ENCODE peak calls at places on chromosomes 13 and 19, in ten cellular contexts. One of them, this sample, is unnamed.

GRCh38 chr13:44403720-44404063 is 30.1 kb downstream of the SERP2 start:
- DNase-seq in Panc1: no peak
- DNase-seq in GM12878: no peak
- DNase-seq in HCT116: no peak
- DNase-seq in H1: no peak
- DNase-seq in SK-N-SH: no peak
- DNase-seq in GM23338: peak; percentile 35
- DNase-seq in spleen: no peak
- DNase-seq in breast epithelium: no peak
- DNase-seq in transverse colon: no peak
- DNase-seq in this sample: no peak

GRCh38 chr13:44268965-44269364 is 104.7 kb upstream of the SERP2 start:
- DNase-seq in H1: no peak
- DNase-seq in GM23338: no peak
- DNase-seq in transverse colon: no peak
- DNase-seq in breast epithelium: no peak
- DNase-seq in spleen: no peak
- DNase-seq in SK-N-SH: no peak
- DNase-seq in Panc1: no peak
- DNase-seq in GM12878: no peak
- DNase-seq in HCT116: no peak
- DNase-seq in this sample: no peak

GRCh38 chr19:43290568-43291359 is 21.4 kb upstream of the PSG9 start:
- DNase-seq in spleen: no peak
- DNase-seq in Panc1: no peak
- DNase-seq in transverse colon: no peak
- DNase-seq in SK-N-SH: no peak
- DNase-seq in breast epithelium: no peak
- DNase-seq in GM23338: peak; percentile 32
- DNase-seq in HCT116: no peak
- DNase-seq in H1: no peak
- DNase-seq in GM12878: no peak
- DNase-seq in this sample: no peak

GRCh38 chr13:93227906-93228801 is 1.5 kb downstream of the GPC6 start:
- DNase-seq in HCT116: no peak
- DNase-seq in transverse colon: peak; percentile 32
- DNase-seq in GM23338: peak; percentile 91
- DNase-seq in GM12878: no peak
- DNase-seq in SK-N-SH: peak; percentile 89
- DNase-seq in Panc1: no peak
- DNase-seq in H1: no peak
- DNase-seq in spleen: no peak
- DNase-seq in breast epithelium: no peak
- DNase-seq in this sample: no peak

GRCh38 chr13:38804536-38804935 is 117.7 kb downstream of the FREM2 start:
- DNase-seq in Panc1: no peak
- DNase-seq in SK-N-SH: no peak
- DNase-seq in H1: no peak
- DNase-seq in HCT116: no peak
- DNase-seq in GM12878: no peak
- DNase-seq in transverse colon: no peak
- DNase-seq in GM23338: peak; percentile 16
- DNase-seq in breast epithelium: no peak
- DNase-seq in spleen: no peak
- DNase-seq in this sample: no peak

GRCh38 chr13:49760555-49760954 is 31.9 kb downstream of the KPNA3 start:
- DNase-seq in spleen: no peak
- DNase-seq in transverse colon: no peak
- DNase-seq in breast epithelium: no peak
- DNase-seq in GM12878: peak; percentile 8
- DNase-seq in HCT116: no peak
- DNase-seq in SK-N-SH: no peak
- DNase-seq in H1: no peak
- DNase-seq in GM23338: no peak
- DNase-seq in Panc1: no peak
- DNase-seq in this sample: no peak

GRCh38 chr19:45179063-45179847 is 671 bp downstream of the BLOC1S3 start:
- DNase-seq in SK-N-SH: peak; percentile 66
- DNase-seq in Panc1: no peak
- DNase-seq in GM12878: no peak
- DNase-seq in H1: no peak
- DNase-seq in transverse colon: peak; percentile 42
- DNase-seq in HCT116: no peak
- DNase-seq in spleen: peak; percentile 91
- DNase-seq in breast epithelium: no peak
- DNase-seq in GM23338: no peak
- DNase-seq in this sample: no peak

GRCh38 chr19:42316223-42317211 is 3.4 kb downstream of the TMEM145 start:
- DNase-seq in transverse colon: peak; percentile 42
- DNase-seq in spleen: peak; percentile 86
- DNase-seq in GM23338: no peak
- DNase-seq in breast epithelium: no peak
- DNase-seq in SK-N-SH: peak; percentile 36
- DNase-seq in H1: no peak
- DNase-seq in HCT116: no peak
- DNase-seq in Panc1: no peak
- DNase-seq in GM12878: peak; percentile 25
- DNase-seq in this sample: no peak

GRCh38 chr19:16066611-16067104 is 9.6 kb upstream of the TPM4 start:
- DNase-seq in H1: no peak
- DNase-seq in GM12878: no peak
- DNase-seq in Panc1: no peak
- DNase-seq in breast epithelium: no peak
- DNase-seq in transverse colon: peak; percentile 81
- DNase-seq in SK-N-SH: peak; percentile 62
- DNase-seq in GM23338: no peak
- DNase-seq in HCT116: peak; percentile 80
- DNase-seq in spleen: peak; percentile 82
- DNase-seq in this sample: no peak

GRCh38 chr13:49292742-49293498 is 45.2 kb downstream of the CDADC1 start:
- DNase-seq in breast epithelium: no peak
- DNase-seq in transverse colon: no peak
- DNase-seq in H1: no peak
- DNase-seq in GM12878: no peak
- DNase-seq in Panc1: no peak
- DNase-seq in HCT116: no peak
- DNase-seq in spleen: no peak
- DNase-seq in GM23338: no peak
- DNase-seq in SK-N-SH: peak; percentile 49
- DNase-seq in this sample: no peak

GRCh38 chr19:54164369-54165068 is 5.0 kb upstream of the LENG1 start:
- DNase-seq in SK-N-SH: no peak
- DNase-seq in H1: peak; percentile 76
- DNase-seq in GM12878: no peak
- DNase-seq in breast epithelium: no peak
- DNase-seq in Panc1: no peak
- DNase-seq in GM23338: peak; percentile 97
- DNase-seq in transverse colon: peak; percentile 95
- DNase-seq in spleen: no peak
- DNase-seq in HCT116: peak; percentile 39
- DNase-seq in this sample: no peak

GRCh38 chr13:75364131-75364713 is 117.7 kb downstream of the TBC1D4 start:
- DNase-seq in Panc1: no peak
- DNase-seq in transverse colon: no peak
- DNase-seq in breast epithelium: no peak
- DNase-seq in SK-N-SH: no peak
- DNase-seq in HCT116: no peak
- DNase-seq in H1: no peak
- DNase-seq in spleen: no peak
- DNase-seq in GM12878: no peak
- DNase-seq in GM23338: no peak
- DNase-seq in this sample: no peak

GRCh38 chr19:13530720-13531119 is 24.4 kb upstream of the CACNA1A start:
- DNase-seq in GM12878: no peak
- DNase-seq in SK-N-SH: no peak
- DNase-seq in H1: no peak
- DNase-seq in GM23338: peak; percentile 31
- DNase-seq in breast epithelium: no peak
- DNase-seq in transverse colon: no peak
- DNase-seq in HCT116: no peak
- DNase-seq in Panc1: no peak
- DNase-seq in spleen: no peak
- DNase-seq in this sample: no peak

GRCh38 chr19:3899531-3900294 is 19.2 kb downstream of the ATCAY start:
- DNase-seq in HCT116: no peak
- DNase-seq in GM23338: no peak
- DNase-seq in GM12878: no peak
- DNase-seq in SK-N-SH: no peak
- DNase-seq in transverse colon: peak; percentile 15
- DNase-seq in spleen: no peak
- DNase-seq in Panc1: no peak
- DNase-seq in H1: no peak
- DNase-seq in breast epithelium: no peak
- DNase-seq in this sample: no peak

GRCh38 chr13:40800559-40800958 is 11.1 kb downstream of the SLC25A15 start:
- DNase-seq in transverse colon: no peak
- DNase-seq in Panc1: no peak
- DNase-seq in GM23338: no peak
- DNase-seq in breast epithelium: no peak
- DNase-seq in spleen: no peak
- DNase-seq in GM12878: no peak
- DNase-seq in HCT116: no peak
- DNase-seq in H1: no peak
- DNase-seq in SK-N-SH: no peak
- DNase-seq in this sample: no peak

GRCh38 chr13:110422913-110423688 is 116.0 kb downstream of the COL4A2 start:
- DNase-seq in Panc1: no peak
- DNase-seq in transverse colon: no peak
- DNase-seq in SK-N-SH: no peak
- DNase-seq in H1: no peak
- DNase-seq in GM23338: no peak
- DNase-seq in GM12878: no peak
- DNase-seq in breast epithelium: no peak
- DNase-seq in spleen: no peak
- DNase-seq in HCT116: no peak
- DNase-seq in this sample: no peak

GRCh38 chr13:106318941-106319411 is 216.5 kb downstream of the EFNB2 start:
- DNase-seq in H1: no peak
- DNase-seq in HCT116: peak; percentile 62
- DNase-seq in breast epithelium: no peak
- DNase-seq in GM12878: no peak
- DNase-seq in transverse colon: no peak
- DNase-seq in spleen: no peak
- DNase-seq in SK-N-SH: no peak
- DNase-seq in Panc1: peak; percentile 7
- DNase-seq in GM23338: peak; percentile 27
- DNase-seq in this sample: no peak
- H3K27ac ChIP-seq in H1: no peak overlapping the region
- H3K27ac ChIP-seq in HCT116: no peak overlapping the region
- H3K27ac ChIP-seq in breast epithelium: no peak overlapping the region
- H3K27ac ChIP-seq in GM12878: no peak overlapping the region
- H3K27ac ChIP-seq in transverse colon: no peak overlapping the region
- H3K27ac ChIP-seq in spleen: no peak overlapping the region
- H3K27ac ChIP-seq in SK-N-SH: peak overlapping the region; percentile 20
- H3K27ac ChIP-seq in Panc1: no peak overlapping the region
- H3K27ac ChIP-seq in GM23338: no peak overlapping the region
- H3K27ac ChIP-seq in this sample: no peak overlapping the region

GRCh38 chr19:2034729-2035589 is 16.1 kb downstream of the MKNK2 start:
- DNase-seq in breast epithelium: no peak
- DNase-seq in spleen: peak; percentile 85
- DNase-seq in H1: peak; percentile 85
- DNase-seq in HCT116: peak; percentile 87
- DNase-seq in GM12878: no peak
- DNase-seq in Panc1: no peak
- DNase-seq in transverse colon: peak; percentile 87
- DNase-seq in SK-N-SH: peak; percentile 90
- DNase-seq in GM23338: peak; percentile 100
- DNase-seq in this sample: no peak
- TF ChIP-seq POLR2AphosphoS5 in breast epithelium: no peak
- TF ChIP-seq POLR2AphosphoS5 in spleen: peak; percentile 27
- TF ChIP-seq POLR2AphosphoS5 in H1: no peak
- TF ChIP-seq POLR2AphosphoS5 in HCT116: peak; percentile 40
- TF ChIP-seq POLR2AphosphoS5 in GM12878: no peak
- TF ChIP-seq POLR2AphosphoS5 in Panc1: no peak
- TF ChIP-seq POLR2AphosphoS5 in transverse colon: no peak
- TF ChIP-seq POLR2AphosphoS5 in SK-N-SH: no peak
- TF ChIP-seq POLR2AphosphoS5 in GM23338: peak; percentile 40
- TF ChIP-seq POLR2AphosphoS5 in this sample: no peak

DNA sequence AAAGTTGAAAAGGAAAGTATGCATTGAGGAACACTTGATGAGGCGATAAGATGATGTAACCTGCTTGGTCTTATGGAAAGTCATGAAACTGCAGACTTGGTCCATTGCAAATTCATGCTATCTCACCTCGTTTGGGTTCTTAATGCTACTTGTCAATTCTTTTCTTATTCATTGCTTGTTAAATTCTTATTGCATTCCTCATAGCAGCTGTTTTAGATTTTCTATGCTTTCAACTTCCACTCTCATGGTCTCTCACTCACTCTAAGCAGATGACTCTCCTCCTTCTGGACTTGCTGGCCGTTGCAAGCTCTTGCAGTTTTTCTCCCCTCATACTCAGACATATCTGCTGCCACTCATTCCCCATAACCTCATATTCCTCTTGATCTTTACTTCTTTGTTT is 67.8 kb upstream of the CSNK1A1L start:
- DNase-seq in GM12878: no peak
- DNase-seq in GM23338: peak; percentile 28
- DNase-seq in H1: no peak
- DNase-seq in spleen: no peak
- DNase-seq in SK-N-SH: no peak
- DNase-seq in HCT116: no peak
- DNase-seq in breast epithelium: no peak
- DNase-seq in transverse colon: no peak
- DNase-seq in Panc1: no peak
- DNase-seq in this sample: no peak
- TF ChIP-seq CTCF in GM12878: no peak
- TF ChIP-seq CTCF in GM23338: no peak
- TF ChIP-seq CTCF in H1: no peak
- TF ChIP-seq CTCF in spleen: no peak
- TF ChIP-seq CTCF in SK-N-SH: peak; percentile 19
- TF ChIP-seq CTCF in HCT116: no peak
- TF ChIP-seq CTCF in breast epithelium: no peak
- TF ChIP-seq CTCF in transverse colon: no peak
- TF ChIP-seq CTCF in Panc1: no peak
- TF ChIP-seq CTCF in this sample: no peak

DNA sequence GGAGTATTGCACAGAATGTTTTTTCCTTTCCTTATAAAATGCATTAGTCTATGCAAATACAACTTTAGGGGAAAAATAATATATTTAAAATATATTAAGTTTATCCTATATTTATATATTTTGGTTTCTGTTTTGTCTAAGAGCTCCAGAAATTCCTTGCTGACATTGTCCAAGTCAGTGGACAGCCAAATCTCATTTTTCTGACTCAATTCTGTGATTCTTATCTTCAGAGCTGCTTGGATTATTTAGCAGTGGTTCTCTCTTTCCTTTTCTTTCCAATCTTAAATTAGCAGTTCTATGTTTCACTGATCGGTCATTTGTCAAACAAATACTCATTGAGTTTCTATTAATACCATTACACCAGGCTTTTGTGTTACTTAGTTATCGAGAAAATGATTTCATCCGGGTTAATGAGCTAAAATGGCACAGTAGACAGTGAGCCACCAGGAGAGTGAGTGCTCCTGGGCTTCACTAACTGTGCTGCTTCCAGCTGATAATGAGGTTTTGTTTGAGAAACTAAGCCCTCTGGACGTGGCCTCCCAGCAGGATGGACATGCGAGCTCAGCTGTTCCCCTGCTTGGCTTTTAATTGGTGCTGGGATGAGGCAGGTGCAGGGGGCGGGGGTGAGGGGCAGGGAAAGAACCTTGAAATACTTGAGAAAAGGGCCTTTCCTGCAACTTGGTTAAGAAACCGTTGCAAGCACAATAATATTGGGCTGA is 44.0 kb downstream of the ATP11A start:
- DNase-seq in HCT116: no peak
- DNase-seq in SK-N-SH: peak; percentile 58
- DNase-seq in transverse colon: no peak
- DNase-seq in GM12878: no peak
- DNase-seq in spleen: peak; percentile 25
- DNase-seq in Panc1: no peak
- DNase-seq in H1: no peak
- DNase-seq in GM23338: peak; percentile 83
- DNase-seq in breast epithelium: no peak
- DNase-seq in this sample: no peak
- H3K27ac ChIP-seq in HCT116: no peak overlapping the region
- H3K27ac ChIP-seq in SK-N-SH: peak overlapping the region; percentile 56
- H3K27ac ChIP-seq in transverse colon: no peak overlapping the region
- H3K27ac ChIP-seq in GM12878: no peak overlapping the region
- H3K27ac ChIP-seq in spleen: no peak overlapping the region
- H3K27ac ChIP-seq in Panc1: no peak overlapping the region
- H3K27ac ChIP-seq in H1: peak overlapping the region; percentile 37
- H3K27ac ChIP-seq in GM23338: peak overlapping the region; percentile 96
- H3K27ac ChIP-seq in breast epithelium: no peak overlapping the region
- H3K27ac ChIP-seq in this sample: no peak overlapping the region